ENCODE peak calls at places on chromosomes 13 and 19, in nine cellular contexts. T, O, W, K, A, Y, F, S and P are unnamed samples. For H3K27me3, the result is how much of the 10 kb centered on the place peaks cover.

GRCh38 chr19:13611596-13611995 is 105.3 kb upstream of the CACNA1A start:
- DNase-seq in F (no peak), W (no peak), A (no peak), O (no peak), T (no peak), Y (no peak), K (no peak), S (no peak), P (no peak)

GRCh38 chr13:21537105-21537504 is 66.9 kb downstream of the MICU2 start:
- DNase-seq in W (no peak), T (no peak), F (no peak), O (no peak), K (no peak), A (no peak), S (no peak), Y (no peak), P (no peak)

GRCh38 chr13:27979001-27979643 is 9.4 kb downstream of the URAD start:
- DNase-seq in S (peak), T (peak), W (no peak), A (no peak), Y (no peak), F (no peak), O (no peak), K (peak), P (peak)

GRCh38 chr19:7098096-7098495 is 28.6 kb downstream of the ZNF557 start:
- DNase-seq in Y (no peak), S (no peak), W (no peak), T (no peak), K (no peak), O (no peak), F (no peak), A (no peak), P (no peak)

GRCh38 chr13:97194473-97194872 is 27.7 kb upstream of the MBNL2 start:
- DNase-seq in K (no peak), W (no peak), O (no peak), Y (no peak), A (no peak), S (no peak), F (no peak), T (no peak), P (no peak)

GRCh38 chr19:498977-499623 is 2.8 kb downstream of the MADCAM1 start:
- DNase-seq in O (no peak), Y (no peak), A (peak), S (no peak), F (no peak), T (peak), K (no peak), W (no peak), P (no peak)

GRCh38 chr13:75135325-75135825 is 346.6 kb downstream of the TBC1D4 start:
- DNase-seq in A (no peak), S (no peak), Y (no peak), O (no peak), W (no peak), T (no peak), F (no peak), K (no peak), P (no peak)

GRCh38 chr19:3383121-3383722 is 16.8 kb downstream of the NFIC start:
- DNase-seq in O (no peak), K (no peak), W (no peak), F (no peak), A (peak), T (peak), S (no peak), Y (peak), P (no peak)

GRCh38 chr19:4066176-4066606 is 508 bp downstream of the ZBTB7A start:
- DNase-seq in K (peak), O (peak), A (peak), F (no peak), T (no peak), Y (peak), S (no peak), W (peak), P (no peak)

GRCh38 chr19:54364775-54365257 is at the start of gene LAIR1:
- DNase-seq in K (peak), S (no peak), O (peak), A (peak), T (no peak), W (peak), Y (no peak), F (no peak), P (no peak)

GRCh38 chr13:27403727-27404385 is 20.6 kb upstream of the GTF3A start:
- DNase-seq in S (no peak), K (peak), O (no peak), A (no peak), Y (no peak), W (no peak), T (no peak), F (no peak), P (no peak)

GRCh38 chr13:44514278-44514677 is 61.9 kb downstream of the TSC22D1 start:
- DNase-seq in T (no peak), A (no peak), K (no peak), Y (no peak), W (no peak), O (no peak), F (no peak), S (no peak), P (no peak)

GRCh38 chr13:50244913-50245574 is 229.8 kb downstream of the KCNRG start:
- DNase-seq in W (no peak), K (no peak), S (no peak), Y (no peak), A (no peak), O (peak), T (no peak), F (no peak), P (no peak)

GRCh38 chr13:91318886-91319285 is 28.6 kb upstream of the MIR17HG start:
- DNase-seq in T (no peak), O (no peak), A (no peak), S (no peak), F (no peak), K (no peak), W (no peak), Y (no peak), P (no peak)

GRCh38 chr19:16626796-16627193 is 1.2 kb downstream of the MED26 start:
- DNase-seq in Y (no peak), T (no peak), A (no peak), K (no peak), S (peak), W (no peak), O (no peak), F (no peak), P (no peak)
- H3K27me3 ChIP-seq in Y (under half), T (under half), A (under half), K (under half), S (under half), W (under half), O (under half), F (under half), P (under half)

DNA sequence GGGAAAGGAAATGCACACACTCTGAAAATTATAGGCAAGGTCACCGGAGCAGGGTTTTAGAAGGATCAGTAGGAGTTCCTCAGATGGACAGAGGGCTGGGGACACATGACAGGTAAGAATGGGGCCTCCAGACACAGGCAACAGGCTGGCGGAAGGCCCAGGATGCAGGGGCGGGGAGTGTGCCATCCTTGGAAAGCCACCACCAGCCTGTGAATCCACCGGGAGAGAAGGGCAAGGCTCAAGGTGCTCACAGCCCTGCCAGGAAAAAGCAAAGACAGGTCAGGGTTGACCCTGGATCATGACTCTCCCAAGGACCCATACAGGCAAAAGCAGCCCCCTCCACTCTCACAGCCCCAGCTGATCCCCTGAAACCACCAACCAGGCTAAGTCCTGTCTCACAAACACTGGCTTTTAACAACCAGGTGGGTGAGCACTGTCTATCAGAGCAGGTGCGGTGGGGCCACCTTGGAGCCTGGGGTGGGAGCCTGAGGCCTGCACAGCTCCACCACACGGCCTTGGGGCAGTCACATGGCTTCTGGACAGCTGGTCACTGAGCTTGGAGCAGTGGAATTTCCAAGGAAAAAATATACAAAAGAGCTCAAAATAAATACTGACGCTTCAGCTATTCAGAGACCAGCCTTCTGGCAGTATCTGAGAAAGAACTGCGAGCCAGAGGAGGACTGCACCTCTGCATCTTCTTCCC is 35.2 kb upstream of the ISYNA1 start:
- DNase-seq in Y (no peak), T (no peak), S (no peak), O (no peak), F (no peak), A (no peak), K (no peak), W (no peak), P (no peak)
- H3K27me3 ChIP-seq in Y (under half), T (under half), S (under half), O (under half), F (under half), A (under half), K (under half), W (under half), P (under half)

GRCh38 chr13:29937379-29937778 is 87.0 kb upstream of the UBL3 start:
- DNase-seq in S (no peak), K (no peak), Y (no peak), F (no peak), T (no peak), A (no peak), O (no peak), W (no peak), P (no peak)
- H3K27me3 ChIP-seq in S (under half), K (under half), Y (under half), F (under half), T (under half), A (under half), O (under half), W (under half), P (under half)

GRCh38 chr13:36673838-36674326 is at the start of gene SERTM1:
- DNase-seq in F (no peak), S (peak), K (no peak), W (no peak), O (no peak), Y (peak), T (peak), A (no peak), P (peak)
- H3K27me3 ChIP-seq in F (under half), S (half or more), K (half or more), W (under half), O (under half), Y (under half), T (half or more), A (under half), P (under half)

GRCh38 chr13:40484981-40485380 is 181.5 kb downstream of the FOXO1 start:
- DNase-seq in F (no peak), W (no peak), T (no peak), S (no peak), A (no peak), Y (no peak), O (no peak), K (no peak), P (no peak)

GRCh38 chr13:40480915-40481525 is 185.4 kb downstream of the FOXO1 start:
- DNase-seq in Y (no peak), S (no peak), A (no peak), T (no peak), O (no peak), W (no peak), F (no peak), K (no peak), P (no peak)

GRCh38 chr13:40484101-40484800 is 182.2 kb downstream of the FOXO1 start:
- DNase-seq in S (no peak), O (no peak), W (no peak), Y (no peak), A (no peak), T (no peak), K (no peak), F (no peak), P (no peak)

GRCh38 chr13:40485611-40486517 is 180.6 kb downstream of the FOXO1 start:
- DNase-seq in T (no peak), F (no peak), A (no peak), S (peak), O (peak), Y (no peak), W (peak), K (no peak), P (peak)

GRCh38 chr13:40483601-40484000 is 182.8 kb downstream of the FOXO1 start:
- DNase-seq in Y (no peak), W (no peak), F (no peak), A (no peak), K (no peak), O (no peak), S (no peak), T (no peak), P (no peak)
- H3K27me3 ChIP-seq in Y (under half), W (under half), F (under half), A (under half), K (under half), O (under half), S (under half), T (under half), P (under half)

DNA sequence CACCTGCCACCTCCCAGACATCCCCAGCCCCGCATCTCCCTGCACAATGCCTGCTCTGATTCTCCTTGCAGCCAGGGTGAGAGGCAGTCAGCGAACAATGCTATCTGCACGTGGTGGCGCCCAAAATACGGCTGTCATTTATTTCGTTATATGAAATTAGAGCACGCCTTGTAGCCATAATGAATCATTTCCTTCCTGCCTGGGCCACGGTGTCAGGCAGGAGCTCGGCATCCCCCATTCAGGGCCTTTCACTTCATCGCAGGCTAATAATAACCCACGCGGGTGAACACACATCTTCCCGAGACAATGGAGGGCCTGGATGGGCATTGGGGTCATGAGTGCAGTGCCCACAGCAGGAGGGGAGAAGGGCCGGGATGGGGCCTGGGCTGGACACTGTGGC is 143.7 kb upstream of the ZNF507 start:
- DNase-seq in F (no peak), A (no peak), Y (no peak), S (peak), T (no peak), K (no peak), O (no peak), W (no peak), P (no peak)
- H3K27me3 ChIP-seq in F (under half), A (under half), Y (under half), S (under half), T (under half), K (under half), O (under half), W (under half), P (under half)

DNA sequence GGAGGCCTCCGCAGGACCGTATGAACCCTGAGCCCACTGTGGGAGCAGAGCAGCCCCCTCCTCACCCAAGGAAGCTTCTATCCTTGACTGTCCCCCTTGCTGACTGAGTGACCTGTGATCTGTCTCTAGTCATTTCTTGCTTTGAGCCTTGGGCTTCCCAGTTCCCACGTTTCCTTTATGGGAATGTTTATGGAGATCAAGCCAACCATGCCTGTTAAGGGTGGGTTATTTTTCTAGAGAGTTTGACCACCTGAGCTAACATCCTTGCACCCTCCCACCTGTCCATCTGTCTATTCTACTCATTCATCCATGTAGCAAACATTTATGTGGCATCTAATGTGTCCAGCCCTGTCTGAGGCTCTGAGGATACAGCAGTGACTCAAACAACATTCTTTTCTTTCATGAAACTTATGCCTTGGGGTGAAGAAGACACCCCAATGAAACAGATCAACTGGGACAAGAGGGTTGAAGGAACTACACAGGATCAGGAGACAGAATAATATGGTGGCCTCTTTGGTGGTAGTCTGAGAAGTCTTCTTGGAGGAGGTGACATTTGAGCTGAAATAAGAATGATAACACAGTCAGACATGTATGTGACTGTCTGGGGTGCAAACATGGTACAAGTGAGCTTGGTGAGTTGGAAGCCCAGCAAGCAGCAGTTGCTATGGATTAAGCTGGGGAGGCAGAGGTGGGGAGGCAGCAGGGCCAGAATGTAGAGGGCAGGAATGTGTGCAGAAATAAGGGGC is 30.5 kb downstream of the CERS4 start:
- DNase-seq in A (no peak), T (no peak), Y (no peak), F (no peak), O (no peak), K (no peak), W (no peak), S (no peak), P (peak)
- H3K27me3 ChIP-seq in A (under half), T (under half), Y (under half), F (under half), O (under half), K (under half), W (under half), S (under half), P (under half)